ENCODE peak calls at places on chromosome 13, in five cellular contexts. R is CD8-positive, alpha-beta T cell; S is left lung; V is uterus; Q is SK-N-SH. A is an unnamed sample. For H3K36me3 and H3K4me1, the result is how much of the 10 kb centered on the place peaks cover.

GRCh38 chr13:50631041-50631440 is 212.5 kb downstream of the DLEU7 start:
- DNase-seq in R (no peak), S (no peak), V (no peak), Q (no peak), A (no peak)

GRCh38 chr13:111936267-111936925 is 130.6 kb upstream of the SOX1 start:
- DNase-seq in V (no peak), Q (no peak), R (peak), S (no peak), A (no peak)

GRCh38 chr13:45778897-45779296 is 72.7 kb downstream of the SIAH3 start:
- DNase-seq in R (no peak), Q (no peak), V (no peak), S (no peak), A (no peak)

GRCh38 chr13:45063261-45063870 is 56.9 kb upstream of the GTF2F2 start:
- DNase-seq in V (no peak), S (no peak), R (no peak), Q (no peak), A (no peak)

GRCh38 chr13:28530729-28531194 is 35.8 kb upstream of the FLT1 start:
- DNase-seq in V (no peak), S (peak), Q (no peak), R (no peak), A (peak)

GRCh38 chr13:35891973-35892441 is 239.2 kb downstream of the DCLK1 start:
- DNase-seq in Q (no peak), S (no peak), R (no peak), V (no peak), A (no peak)

GRCh38 chr13:67100723-67101122 is 129.4 kb downstream of the PCDH9 start:
- DNase-seq in Q (no peak), S (no peak), V (no peak), R (no peak), A (no peak)

GRCh38 chr13:50783066-50783465 is 60.4 kb downstream of the DLEU7 start:
- DNase-seq in S (no peak), R (no peak), Q (no peak), V (no peak), A (no peak)

GRCh38 chr13:71285700-71286099 is 581.3 kb downstream of the DACH1 start:
- DNase-seq in Q (no peak), S (no peak), R (no peak), V (no peak), A (no peak)

GRCh38 chr13:106591299-106591698 is 23.4 kb upstream of the ARGLU1 start:
- DNase-seq in V (no peak), Q (no peak), R (no peak), S (no peak), A (no peak)

GRCh38 chr13:98459721-98460370 is 117.1 kb downstream of the STK24 start:
- DNase-seq in R (no peak), Q (no peak), V (no peak), S (no peak), A (peak)
- H3K36me3 ChIP-seq in R (half or more), Q (half or more), V (under half), S (half or more), A (half or more)

DNA sequence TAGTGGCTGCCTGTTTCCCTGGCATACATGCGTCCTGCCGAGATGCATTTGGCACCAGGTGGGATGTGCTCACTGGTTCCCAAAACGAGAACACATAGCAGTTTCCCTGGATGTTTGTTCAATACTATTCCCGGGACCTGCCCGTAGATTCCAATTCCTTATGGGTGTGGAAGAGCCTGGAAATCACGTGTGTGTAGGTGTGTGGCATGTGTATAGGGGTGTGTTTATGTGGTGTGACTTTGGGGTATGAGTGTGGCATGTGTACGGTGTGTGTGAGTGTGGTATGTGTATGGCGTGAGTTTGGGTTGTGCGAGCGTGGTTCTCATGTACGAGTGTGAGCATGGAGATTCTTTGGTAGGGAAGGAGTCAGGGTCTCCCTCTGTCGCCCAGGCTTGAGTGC is 2.9 kb upstream of the F7 start:
- DNase-seq in S (peak), R (no peak), V (no peak), Q (no peak), A (no peak)
- TF ChIP-seq CTCF in S (no peak), R (no peak), V (no peak), Q (no peak), A (no peak)

GRCh38 chr13:22883961-22884360 is 296.8 kb upstream of the SGCG start:
- DNase-seq in Q (no peak), S (no peak), V (no peak), R (no peak), A (no peak)
- H3K4me1 ChIP-seq in Q (under half), S (under half), V (under half), R (under half), A (under half)

GRCh38 chr13:113595131-113595530 is 10.6 kb downstream of the TFDP1 start:
- DNase-seq in R (peak), V (no peak), Q (no peak), S (no peak), A (peak)

GRCh38 chr13:113598081-113598410 is 13.5 kb downstream of the TFDP1 start:
- DNase-seq in Q (no peak), V (no peak), S (peak), R (no peak), A (peak)

GRCh38 chr13:113598481-113598880 is 13.9 kb downstream of the TFDP1 start:
- DNase-seq in V (no peak), R (no peak), Q (no peak), S (peak), A (peak)

GRCh38 chr13:113597386-113598080 is 13.0 kb downstream of the TFDP1 start:
- DNase-seq in R (no peak), V (no peak), S (peak), Q (no peak), A (peak)

GRCh38 chr13:113596321-113597200 is 12.0 kb downstream of the TFDP1 start:
- DNase-seq in V (no peak), S (peak), R (no peak), Q (no peak), A (peak)
- H3K36me3 ChIP-seq in V (under half), S (under half), R (under half), Q (under half), A (under half)

DNA sequence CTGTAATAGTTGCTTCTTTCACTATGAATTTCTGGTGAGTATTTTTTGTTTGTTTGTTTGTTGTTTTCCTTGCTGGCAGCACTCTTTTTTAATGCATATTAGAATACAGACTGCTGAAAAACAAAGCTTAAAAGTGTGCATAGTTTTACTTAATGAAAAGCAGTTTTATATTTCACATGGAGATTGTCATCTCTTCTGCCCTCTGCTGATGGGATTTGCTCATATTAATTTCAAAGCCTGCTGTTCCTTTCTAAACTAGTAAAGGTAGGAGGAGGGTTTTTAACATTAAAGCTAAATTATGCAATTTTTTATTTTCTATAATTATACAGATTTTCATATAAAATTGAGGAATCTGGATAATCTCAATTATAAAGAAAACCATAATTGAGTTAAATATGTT is 692.6 kb upstream of the SLITRK1 start:
- DNase-seq in V (no peak), Q (peak), R (no peak), S (no peak), A (no peak)
- TF ChIP-seq CTCF in V (no peak), Q (peak), R (no peak), S (no peak), A (peak)

DNA sequence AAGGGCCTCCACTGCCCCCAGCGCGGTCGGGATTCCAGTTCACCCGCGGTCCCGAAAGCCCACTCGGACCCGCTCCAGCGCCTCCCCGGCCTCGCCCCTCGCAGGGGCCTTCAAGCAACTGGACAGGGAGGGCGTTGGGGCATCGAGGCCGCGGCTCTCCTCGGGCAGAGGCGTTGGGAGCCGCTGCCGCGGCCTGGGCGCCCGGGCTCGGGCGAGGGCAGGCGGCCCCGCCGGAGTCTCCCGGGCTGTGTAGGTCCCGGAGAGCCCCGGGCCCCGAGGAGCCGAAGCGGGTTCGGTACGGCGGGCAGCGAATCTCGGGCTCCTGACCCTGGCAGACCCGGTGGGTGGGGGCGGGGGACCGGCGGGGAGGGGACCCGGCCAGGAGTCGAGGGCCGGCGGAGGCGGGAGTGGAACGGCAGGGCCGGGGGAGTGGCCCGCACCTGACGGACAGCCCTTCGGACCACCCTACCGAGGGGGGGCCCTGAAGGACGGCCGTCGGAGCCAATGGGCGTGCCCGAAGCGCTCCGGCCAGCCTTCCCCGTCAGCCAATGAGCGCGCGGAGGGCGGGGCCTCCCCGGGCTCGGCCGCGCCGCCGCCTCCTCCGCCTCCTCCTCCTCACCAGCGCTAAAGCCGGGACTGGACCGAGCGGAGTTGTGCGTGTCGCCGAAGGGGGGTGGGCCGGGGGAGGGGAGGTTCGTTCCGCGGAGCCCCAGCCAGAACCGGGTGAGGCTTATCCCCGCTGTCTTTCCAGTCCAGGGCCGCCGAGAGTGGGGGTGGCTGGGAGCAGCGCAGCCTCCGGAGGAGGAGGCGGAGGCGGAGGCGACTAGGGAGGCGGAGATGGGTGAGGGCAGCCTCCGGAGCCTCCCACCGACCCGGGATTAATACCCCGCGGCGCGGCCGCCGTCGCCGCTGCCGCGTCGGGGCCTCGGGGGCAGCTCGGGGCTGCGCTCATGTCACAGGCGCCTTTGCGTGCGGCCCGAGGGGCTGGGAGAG is at the start of gene ZMYM2:
- DNase-seq in V (peak), S (peak), R (peak), Q (peak), A (peak)
- H3K4me1 ChIP-seq in V (under half), S (under half), R (under half), Q (under half), A (under half)

DNA sequence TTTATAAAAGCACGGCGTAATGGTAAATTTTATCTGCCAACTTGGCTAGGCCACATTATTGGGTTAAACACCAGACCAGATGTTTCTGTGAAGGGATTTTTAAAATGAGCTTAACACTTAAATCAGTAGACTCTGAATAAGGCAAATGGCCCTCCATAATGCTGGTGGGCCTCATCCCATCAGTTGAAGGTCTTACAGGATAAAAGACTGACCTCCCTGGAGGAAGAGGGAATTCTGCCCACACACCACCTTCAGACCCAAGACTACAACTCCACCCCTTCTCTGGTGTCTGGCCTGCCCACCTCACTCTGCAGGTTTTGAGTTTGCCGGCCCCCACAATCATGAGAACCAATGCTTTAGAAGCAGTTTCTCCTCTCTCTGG is 96.4 kb downstream of the COL4A1 start:
- DNase-seq in V (no peak), Q (no peak), S (no peak), R (no peak), A (no peak)
- H3K36me3 ChIP-seq in V (under half), Q (under half), S (half or more), R (under half), A (half or more)

DNA sequence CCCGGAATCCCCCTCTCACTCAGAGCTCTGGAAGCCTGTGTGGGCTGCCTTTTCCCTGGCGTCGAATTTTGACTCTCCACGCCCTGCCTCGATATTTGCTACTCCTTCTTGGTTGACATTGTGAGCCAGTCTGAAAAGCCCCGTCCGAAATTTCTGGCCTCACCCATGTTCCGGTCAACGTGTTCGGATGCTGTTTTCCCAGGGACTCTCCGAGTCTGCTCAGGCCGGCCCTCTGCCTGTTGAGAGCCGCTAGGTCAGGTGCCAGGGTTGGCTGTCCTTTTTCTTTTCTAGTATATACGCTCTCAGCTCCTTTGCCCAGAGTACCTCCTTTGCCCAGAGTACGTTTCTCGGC is 6.8 kb upstream of the DGKH start:
- DNase-seq in R (no peak), V (peak), S (peak), Q (peak), A (peak)
- TF ChIP-seq CTCF in R (no peak), V (peak), S (peak), Q (peak), A (peak)

DNA sequence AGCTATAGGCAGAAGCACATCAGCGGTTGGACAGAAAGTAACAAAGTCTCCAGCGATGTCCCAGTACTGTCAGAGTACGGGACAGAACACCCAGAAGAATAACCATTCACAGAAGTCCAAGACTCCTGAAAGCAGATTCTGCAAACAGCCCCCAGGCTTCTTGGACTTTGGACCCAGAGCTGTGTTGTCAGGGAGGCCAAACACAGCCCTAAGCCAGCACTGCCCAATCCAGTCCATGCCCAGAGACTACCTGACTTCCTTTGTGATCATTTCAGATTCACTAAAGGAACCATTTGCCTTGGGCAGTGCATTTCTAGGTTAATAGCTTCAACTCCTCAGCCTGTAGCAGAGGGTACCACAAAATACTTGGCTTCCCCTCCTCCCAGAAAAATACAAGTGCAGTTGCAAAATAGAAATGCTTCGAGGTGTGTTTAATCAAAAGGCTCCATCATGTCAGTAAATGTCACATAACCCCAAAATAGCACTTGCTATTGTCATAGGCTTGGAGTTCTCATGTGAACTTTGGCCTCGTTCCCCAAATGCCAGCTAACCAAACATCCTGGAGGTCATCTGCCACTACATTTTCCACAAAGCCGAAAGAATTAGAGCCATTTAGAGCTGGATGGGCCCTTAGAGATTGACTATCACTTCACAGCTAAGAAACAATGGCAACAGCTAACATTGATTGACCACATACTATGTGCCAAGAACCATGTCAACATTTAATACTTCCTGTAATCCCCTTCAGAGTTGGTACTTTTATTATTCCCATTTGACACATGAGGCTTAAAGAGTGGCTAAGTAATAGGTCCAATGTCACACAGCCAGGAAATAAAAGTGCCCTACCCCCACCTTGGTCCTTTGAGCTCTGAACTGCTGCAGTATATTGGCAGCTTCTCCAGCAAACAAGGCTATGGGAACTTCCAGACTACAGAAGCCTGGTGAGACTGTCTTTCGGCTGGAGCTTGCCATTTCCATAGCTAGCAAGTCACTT is 329.9 kb downstream of the FOXO1 start:
- DNase-seq in R (peak), S (no peak), Q (no peak), V (no peak), A (no peak)
- H3K4me1 ChIP-seq in R (under half), S (under half), Q (under half), V (under half), A (under half)

GRCh38 chr13:49532593-49532992 is 36.8 kb downstream of the PHF11 start:
- DNase-seq in S (no peak), R (no peak), Q (no peak), V (no peak), A (no peak)

GRCh38 chr13:49533011-49533410 is 37.3 kb downstream of the PHF11 start:
- DNase-seq in V (no peak), R (no peak), S (no peak), Q (no peak), A (no peak)

GRCh38 chr13:49533586-49534269 is 38.0 kb downstream of the PHF11 start:
- DNase-seq in V (no peak), R (no peak), S (no peak), Q (no peak), A (no peak)

GRCh38 chr13:49528161-49528560 is 32.4 kb downstream of the PHF11 start:
- DNase-seq in Q (no peak), V (no peak), R (no peak), S (no peak), A (no peak)

DNA sequence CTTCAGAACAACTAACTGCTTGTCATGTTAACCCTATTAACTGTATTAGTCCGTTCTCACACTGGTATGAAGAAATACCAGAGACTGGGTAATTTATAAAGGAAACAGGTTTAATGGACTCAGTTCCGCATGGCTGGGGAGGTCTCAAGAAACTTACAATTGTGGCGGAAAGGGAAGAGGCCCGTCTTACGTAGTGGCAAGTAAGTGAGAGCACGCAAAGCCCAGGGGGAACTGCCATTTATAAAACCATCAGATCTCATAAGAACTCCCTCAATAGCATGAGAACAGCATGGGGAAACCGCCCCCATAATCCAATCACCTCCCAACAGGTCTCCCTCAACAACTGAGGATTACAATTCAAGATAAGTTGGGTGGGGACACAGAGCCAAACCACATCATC is 34.7 kb downstream of the PHF11 start:
- DNase-seq in R (no peak), Q (no peak), V (no peak), S (no peak), A (no peak)
- H3K36me3 ChIP-seq in R (under half), Q (under half), V (under half), S (under half), A (under half)

A was measured in osteoblast.